ENCODE peak calls at places on chromosomes 1 and 21, in five cellular contexts. E, I, O, K and X are unnamed samples.

GRCh38 chr1:173175514-173176146 is 31.5 kb downstream of the TNFSF4 start:
- DNase-seq in E (peak), I (no peak), O (no peak), K (no peak), X (no peak)

GRCh38 chr21:37436180-37436579 is 69.6 kb downstream of the DYRK1A start:
- DNase-seq in E (no peak), I (no peak), O (no peak), K (no peak), X (no peak)

GRCh38 chr1:212226467-212226866 is 58.7 kb upstream of the PPP2R5A start:
- DNase-seq in E (no peak), I (no peak), O (no peak), K (no peak), X (no peak)

GRCh38 chr1:13889495-13889894 is 189.5 kb downstream of the PRDM2 start:
- DNase-seq in E (no peak), I (no peak), O (no peak), K (no peak), X (no peak)

GRCh38 chr1:165290143-165290542 is 66.4 kb downstream of the LMX1A start:
- DNase-seq in E (no peak), I (peak), O (no peak), K (no peak), X (no peak)

GRCh38 chr1:31593770-31594632 is 17.7 kb downstream of the TINAGL1 start:
- DNase-seq in E (peak), I (peak), O (peak), K (peak), X (peak)

GRCh38 chr1:110309139-110309538 is 30.0 kb upstream of the RBM15 start:
- DNase-seq in E (peak), I (no peak), O (no peak), K (peak), X (no peak)

GRCh38 chr1:51897699-51898031 is 19.1 kb upstream of the NRDC start:
- DNase-seq in E (peak), I (no peak), O (no peak), K (no peak), X (no peak)

GRCh38 chr1:109980324-109981127 is 4.0 kb upstream of the AHCYL1 start:
- DNase-seq in E (no peak), I (peak), O (peak), K (no peak), X (no peak)

GRCh38 chr1:208951908-208952307 is 631.6 kb upstream of the CAMK1G start:
- DNase-seq in E (no peak), I (peak), O (no peak), K (no peak), X (no peak)

GRCh38 chr1:15101112-15101760 is 52.3 kb upstream of the TMEM51 start:
- DNase-seq in E (no peak), I (no peak), O (no peak), K (no peak), X (no peak)

GRCh38 chr1:15101801-15102200 is 51.7 kb upstream of the TMEM51 start:
- DNase-seq in E (no peak), I (no peak), O (no peak), K (no peak), X (no peak)

GRCh38 chr1:15098366-15099125 is 55.0 kb upstream of the TMEM51 start:
- DNase-seq in E (no peak), I (no peak), O (no peak), K (no peak), X (no peak)

GRCh38 chr1:15099441-15100137 is 54.0 kb upstream of the TMEM51 start:
- DNase-seq in E (no peak), I (no peak), O (no peak), K (no peak), X (no peak)

GRCh38 chr1:15100369-15101111 is 53.0 kb upstream of the TMEM51 start:
- DNase-seq in E (peak), I (peak), O (peak), K (peak), X (no peak)
- TF ChIP-seq MXI1 in E (no peak), I (no peak), O (no peak), K (no peak), X (no peak)

GRCh38 chr1:204091787-204092312 is 18.9 kb downstream of the SOX13 start:
- DNase-seq in E (no peak), I (no peak), O (no peak), K (no peak), X (no peak)

GRCh38 chr1:204094262-204095247 is 21.6 kb downstream of the SOX13 start:
- DNase-seq in E (no peak), I (no peak), O (peak), K (no peak), X (no peak)

GRCh38 chr1:204093756-204094155 is 20.8 kb downstream of the SOX13 start:
- DNase-seq in E (no peak), I (no peak), O (no peak), K (no peak), X (no peak)

GRCh38 chr1:204093421-204093717 is 20.5 kb downstream of the SOX13 start:
- DNase-seq in E (no peak), I (peak), O (peak), K (no peak), X (no peak)

DNA sequence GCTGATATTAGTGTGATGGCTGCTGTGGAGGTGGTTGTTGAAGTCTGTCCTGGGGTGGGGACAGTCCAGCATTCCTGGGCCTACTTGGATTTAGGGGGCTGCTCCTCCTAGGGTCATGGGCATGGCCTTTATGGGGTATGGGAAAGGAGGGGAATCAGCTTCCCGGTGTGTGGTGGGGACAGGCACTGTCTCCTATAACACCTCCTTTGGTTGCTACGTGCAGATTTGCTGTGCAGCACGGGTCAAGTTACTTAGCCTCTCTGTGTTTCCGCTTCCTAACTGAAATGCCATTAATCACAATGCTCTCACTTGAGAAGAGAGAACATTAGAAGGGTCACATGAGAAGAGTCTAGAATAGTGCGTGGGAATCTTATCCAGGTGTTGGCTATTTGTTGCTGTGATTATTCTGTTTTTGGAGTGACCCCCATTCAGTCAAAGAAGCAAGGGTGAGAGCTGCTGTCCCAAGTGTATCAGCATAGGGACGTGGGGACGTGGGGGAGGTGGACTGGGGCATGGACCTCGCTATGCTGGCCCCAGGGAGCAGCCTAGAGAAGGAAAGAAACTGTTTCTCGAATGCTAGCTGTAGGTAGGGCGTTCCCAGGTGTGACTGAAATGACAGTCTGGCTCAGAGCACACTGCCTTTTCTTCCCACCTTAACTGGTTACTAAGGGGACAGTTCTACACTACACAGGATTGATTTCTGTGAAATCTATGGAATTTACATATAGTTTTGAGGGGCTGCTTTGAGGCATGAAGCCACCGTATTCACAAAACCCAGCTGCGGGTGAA is 19.9 kb downstream of the SOX13 start:
- DNase-seq in E (no peak), I (no peak), O (no peak), K (no peak), X (no peak)
- H3K27ac ChIP-seq in E (no peak), I (no peak), O (peak), K (no peak), X (no peak)

GRCh38 chr1:59574085-59574484 is 240.7 kb upstream of the HOOK1 start:
- DNase-seq in E (peak), I (no peak), O (no peak), K (no peak), X (no peak)
- TF ChIP-seq MXI1 in E (no peak), I (no peak), O (no peak), K (no peak), X (no peak)

DNA sequence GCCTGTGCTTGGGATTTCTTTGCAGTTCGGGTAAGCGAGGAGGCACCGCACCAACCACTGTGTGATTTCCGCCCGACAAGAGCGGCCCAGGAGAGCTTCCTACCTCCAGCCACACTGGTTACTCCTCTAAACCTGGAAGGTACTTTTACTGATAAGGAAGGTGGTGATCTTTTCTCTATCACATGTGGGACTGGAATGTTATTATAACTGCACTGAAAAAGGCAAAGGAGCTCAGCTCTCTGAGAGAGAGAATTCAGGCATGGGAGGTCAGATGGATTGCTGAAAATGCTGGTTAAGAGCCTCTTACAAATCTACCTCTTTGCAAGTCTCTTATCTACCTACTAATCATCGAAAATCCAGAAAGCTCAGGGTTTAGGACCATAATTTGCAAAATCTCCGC is 7.7 kb upstream of the KCNE1 start:
- DNase-seq in E (no peak), I (no peak), O (no peak), K (no peak), X (no peak)
- H3K27ac ChIP-seq in E (no peak), I (no peak), O (no peak), K (no peak), X (no peak)

DNA sequence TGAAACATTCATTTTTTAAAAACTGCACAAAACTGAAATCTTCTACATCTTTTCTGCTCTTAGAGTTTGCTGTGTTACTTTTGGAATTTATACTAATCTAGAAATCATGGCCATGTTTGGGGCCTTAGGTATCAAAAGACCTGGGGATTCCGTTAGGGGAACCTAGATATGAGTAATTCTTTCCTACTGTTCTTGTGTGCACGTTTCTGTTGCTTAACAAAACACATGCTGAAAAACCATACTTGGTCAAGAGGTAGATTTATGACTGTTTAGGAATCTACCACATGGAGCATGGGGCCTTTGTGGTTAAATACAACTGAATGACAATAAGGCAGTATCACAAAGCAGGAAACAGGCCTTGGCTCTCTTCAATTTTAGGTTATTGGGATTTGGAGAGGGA is 291.9 kb upstream of the USP25 start:
- DNase-seq in E (no peak), I (no peak), O (no peak), K (no peak), X (peak)
- TF ChIP-seq MXI1 in E (no peak), I (no peak), O (no peak), K (no peak), X (no peak)

GRCh38 chr1:156638596-156638995 is 3.3 kb upstream of the BCAN start:
- DNase-seq in E (no peak), I (peak), O (no peak), K (no peak), X (no peak)
- H3K27ac ChIP-seq in E (no peak), I (no peak), O (no peak), K (no peak), X (no peak)

GRCh38 chr1:227548448-227548847 is 14.9 kb upstream of the ZNF678 start:
- DNase-seq in E (no peak), I (no peak), O (no peak), K (no peak), X (no peak)

GRCh38 chr1:227549892-227550291 is 13.5 kb upstream of the ZNF678 start:
- DNase-seq in E (no peak), I (no peak), O (no peak), K (no peak), X (no peak)

GRCh38 chr1:227546598-227547313 is 16.6 kb upstream of the ZNF678 start:
- DNase-seq in E (no peak), I (no peak), O (no peak), K (no peak), X (no peak)

GRCh38 chr1:227546055-227546454 is 17.3 kb upstream of the ZNF678 start:
- DNase-seq in E (no peak), I (no peak), O (no peak), K (no peak), X (no peak)

GRCh38 chr1:227547604-227548397 is 15.6 kb upstream of the ZNF678 start:
- DNase-seq in E (no peak), I (no peak), O (no peak), K (no peak), X (no peak)
- TF ChIP-seq MXI1 in E (no peak), I (no peak), O (no peak), K (no peak), X (no peak)

GRCh38 chr1:19067912-19068638 is 111.6 kb upstream of the IFFO2 start:
- DNase-seq in E (no peak), I (peak), O (no peak), K (no peak), X (no peak)

GRCh38 chr1:19068639-19069276 is 112.3 kb upstream of the IFFO2 start:
- DNase-seq in E (no peak), I (peak), O (no peak), K (peak), X (no peak)

GRCh38 chr1:19066248-19066873 is 109.9 kb upstream of the IFFO2 start:
- DNase-seq in E (peak), I (no peak), O (no peak), K (no peak), X (no peak)

GRCh38 chr1:19066874-19067186 is 110.4 kb upstream of the IFFO2 start:
- DNase-seq in E (no peak), I (no peak), O (no peak), K (no peak), X (no peak)

DNA sequence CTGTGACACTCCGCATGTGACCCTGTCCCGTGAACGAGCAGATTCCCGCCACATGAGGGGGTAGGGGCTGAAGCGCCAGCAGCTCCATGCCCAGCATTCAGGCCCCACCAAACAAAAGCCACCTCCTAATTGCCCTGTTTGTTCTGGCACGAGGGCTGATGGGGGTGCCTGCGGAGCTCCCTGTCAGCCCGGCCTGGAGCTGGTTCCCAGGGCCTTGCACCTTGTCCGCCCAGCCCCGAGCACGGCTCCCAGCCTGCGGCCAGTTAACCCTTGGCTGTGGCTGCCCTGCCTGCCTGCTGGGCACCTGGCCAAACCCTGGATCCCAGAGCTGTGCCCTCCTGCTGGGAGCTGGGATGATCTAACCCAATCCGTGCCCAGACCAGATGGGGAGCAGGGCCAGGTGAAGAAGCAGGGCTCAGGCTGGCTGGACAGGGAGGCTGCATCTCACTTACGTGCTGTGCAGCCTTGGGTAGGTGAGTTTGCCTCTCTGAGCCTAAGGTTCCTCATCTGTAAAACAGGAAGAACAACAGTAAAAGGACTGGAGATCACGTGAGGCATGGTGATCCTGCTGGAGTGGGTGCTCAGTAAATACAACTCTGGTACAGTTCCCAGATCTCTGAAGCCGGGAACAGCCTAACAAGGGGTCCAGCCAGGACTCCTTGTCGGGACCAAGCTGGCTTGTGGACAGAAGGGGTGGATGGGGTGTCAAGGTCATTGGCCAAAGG is 110.9 kb upstream of the IFFO2 start:
- DNase-seq in E (no peak), I (peak), O (peak), K (no peak), X (no peak)
- H3K27ac ChIP-seq in E (no peak), I (no peak), O (no peak), K (no peak), X (no peak)